ENCODE peak calls at places on chromosome 2, in four cellular contexts. F, I, A and B are unnamed samples.

GRCh38 chr2:196884368-196884767 is 42.1 kb downstream of the PGAP1 start:
- DNase-seq in F (no peak), I (no peak), A (no peak), B (no peak)

GRCh38 chr2:191521608-191522208 is 156.2 kb upstream of the NABP1 start:
- DNase-seq in I (no peak), A (no peak), F (no peak), B (no peak)

GRCh38 chr2:189249171-189249570 is 69.6 kb upstream of the COL5A2 start:
- DNase-seq in I (no peak), A (no peak), F (no peak), B (no peak)

GRCh38 chr2:40251146-40251545 is 200.7 kb downstream of the SLC8A1 start:
- DNase-seq in A (no peak), F (no peak), I (no peak), B (no peak)

GRCh38 chr2:55231546-55232083 is 478 bp downstream of the CLHC1 start:
- DNase-seq in F (no peak), A (no peak), I (no peak), B (no peak)

GRCh38 chr2:179096090-179096489 is 46.2 kb upstream of the CCDC141 start:
- DNase-seq in A (no peak), F (no peak), I (no peak), B (no peak)

GRCh38 chr2:194545978-194546377 is 1111.0 kb upstream of the SLC39A10 start:
- DNase-seq in A (no peak), I (no peak), F (no peak), B (no peak)

GRCh38 chr2:237715459-237715947 is 83.1 kb upstream of the RBM44 start:
- DNase-seq in A (no peak), I (peak; percentile 63), F (peak; percentile 26), B (no peak)

GRCh38 chr2:45643543-45644542 is 7.6 kb upstream of the PRKCE start:
- DNase-seq in I (peak; percentile 78), F (peak; percentile 77), A (peak; percentile 74), B (no peak)

GRCh38 chr2:145930318-145930717 is 1410.4 kb upstream of the ZEB2 start:
- DNase-seq in F (no peak), A (no peak), I (no peak), B (no peak)

GRCh38 chr2:223093436-223093839 is 41.4 kb downstream of the KCNE4 start:
- DNase-seq in F (no peak), A (peak; percentile 24), I (no peak), B (no peak)

GRCh38 chr2:50995610-50996009 is 36.3 kb downstream of the NRXN1 start:
- DNase-seq in F (no peak), A (peak; percentile 11), I (peak; percentile 58), B (no peak)

GRCh38 chr2:217475791-217476190 is 527.0 kb downstream of the TNS1 start:
- DNase-seq in F (no peak), A (no peak), I (no peak), B (no peak)

GRCh38 chr2:188984126-188984525 is 10.0 kb downstream of the COL3A1 start:
- DNase-seq in A (no peak), F (no peak), I (no peak), B (no peak)

GRCh38 chr2:20512061-20512605 is 65.3 kb downstream of the RHOB start:
- DNase-seq in I (peak; percentile 48), A (no peak), F (no peak), B (no peak)

GRCh38 chr2:179186126-179186525 is 78.5 kb downstream of the SESTD1 start:
- DNase-seq in A (no peak), I (no peak), F (no peak), B (no peak)

GRCh38 chr2:46812381-46813024 is 103.1 kb downstream of the MCFD2 start:
- DNase-seq in F (no peak), A (peak; percentile 87), I (peak; percentile 84), B (no peak)

GRCh38 chr2:113167115-113167932 is 6.4 kb upstream of the PSD4 start:
- DNase-seq in A (no peak), I (no peak), F (peak; percentile 74), B (no peak)

GRCh38 chr2:144084114-144084661 is 435.7 kb downstream of the ZEB2 start:
- DNase-seq in F (no peak), I (no peak), A (no peak), B (no peak)

GRCh38 chr2:162103443-162104009 is 29.5 kb upstream of the DPP4 start:
- DNase-seq in F (peak; percentile 33), A (no peak), I (no peak), B (no peak)

GRCh38 chr2:64807417-64807816 is 153.7 kb upstream of the SERTAD2 start:
- DNase-seq in F (no peak), I (no peak), A (no peak), B (no peak)

GRCh38 chr2:240568678-240569522 is 616 bp downstream of the RNPEPL1 start:
- DNase-seq in F (peak; percentile 75), A (peak; percentile 66), I (peak; percentile 84), B (no peak)

GRCh38 chr2:212154392-212154791 is 384.2 kb downstream of the ERBB4 start:
- DNase-seq in I (no peak), A (no peak), F (no peak), B (no peak)

GRCh38 chr2:176656776-176657140 is 387.5 kb downstream of the MTX2 start:
- DNase-seq in A (no peak), I (no peak), F (no peak), B (no peak)

GRCh38 chr2:240319855-240320560 is 115.5 kb upstream of the GPC1 start:
- DNase-seq in A (no peak), I (no peak), F (no peak), B (no peak)

GRCh38 chr2:84781942-84782716 is 98.8 kb downstream of the TRABD2A start:
- DNase-seq in I (no peak), F (no peak), A (no peak), B (no peak)

GRCh38 chr2:190137561-190137960 is 75.0 kb upstream of the MSTN start:
- DNase-seq in A (no peak), F (no peak), I (no peak), B (no peak)

GRCh38 chr2:149329470-149330126 is 789 bp upstream of the LYPD6 start:
- DNase-seq in I (peak; percentile 66), F (no peak), A (no peak), B (no peak)

GRCh38 chr2:241110607-241111442 is 8.7 kb upstream of the MTERF4 start:
- DNase-seq in I (peak; percentile 33), F (no peak), A (no peak), B (no peak)

GRCh38 chr2:99545066-99545465 is 55.2 kb upstream of the REV1 start:
- DNase-seq in F (no peak), A (no peak), I (no peak), B (no peak)

GRCh38 chr2:219428469-219428868 is 6.2 kb upstream of the SPEG start:
- DNase-seq in I (no peak), F (no peak), A (no peak), B (no peak)

GRCh38 chr2:197028230-197028629 is 101.7 kb upstream of the PGAP1 start:
- DNase-seq in I (no peak), F (no peak), A (no peak), B (no peak)

DNA sequence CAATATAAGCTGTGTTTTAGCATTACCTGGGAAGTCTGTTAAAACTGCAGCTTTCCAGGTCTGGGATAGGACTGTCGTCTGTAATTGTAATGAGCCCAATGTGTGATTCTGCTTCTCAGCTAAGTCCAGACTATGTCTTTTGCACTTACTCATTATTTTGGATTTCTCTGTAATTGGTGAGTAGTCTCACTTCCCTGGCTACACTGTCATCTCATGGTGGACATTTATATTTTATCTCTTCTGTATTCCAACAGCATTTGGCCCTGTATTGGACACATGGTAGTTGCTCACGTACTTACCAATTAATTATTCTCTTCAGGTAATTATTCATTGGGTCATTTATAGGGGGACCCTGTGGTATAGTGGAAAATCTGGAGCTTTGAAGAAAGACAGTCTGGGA is 28.0 kb downstream of the LHCGR start:
- DNase-seq in I (no peak), F (no peak), A (no peak), B (no peak)
- TF ChIP-seq CTCF in I (no peak), F (peak; percentile 32), A (peak; percentile 26), B (no peak)

GRCh38 chr2:120820885-120821279 is 85.2 kb downstream of the GLI2 start:
- DNase-seq in I (no peak), F (no peak), A (peak; percentile 59), B (no peak)
- H3K4me1 ChIP-seq in I (no peaks in the 10 kb centered on the region), F (peaks cover 15% of the 10 kb centered on the region), A (peaks cover 7% of the 10 kb centered on the region), B (peaks cover 33% of the 10 kb centered on the region)

GRCh38 chr2:101232770-101233169 is 19.9 kb upstream of the CNOT11 start:
- DNase-seq in A (no peak), I (no peak), F (no peak), B (no peak)

GRCh38 chr2:101231253-101231652 is 21.4 kb upstream of the CNOT11 start:
- DNase-seq in A (no peak), F (no peak), I (no peak), B (no peak)

GRCh38 chr2:101231937-101232336 is 20.7 kb upstream of the CNOT11 start:
- DNase-seq in I (no peak), F (no peak), A (no peak), B (no peak)

GRCh38 chr2:101234169-101234938 is 18.3 kb upstream of the CNOT11 start:
- DNase-seq in A (no peak), F (no peak), I (no peak), B (no peak)

GRCh38 chr2:101230541-101230993 is 22.1 kb upstream of the CNOT11 start:
- DNase-seq in I (no peak), F (no peak), A (no peak), B (no peak)
- TF ChIP-seq POLR2A in I (no peak), F (no peak), A (no peak), B (no peak)

DNA sequence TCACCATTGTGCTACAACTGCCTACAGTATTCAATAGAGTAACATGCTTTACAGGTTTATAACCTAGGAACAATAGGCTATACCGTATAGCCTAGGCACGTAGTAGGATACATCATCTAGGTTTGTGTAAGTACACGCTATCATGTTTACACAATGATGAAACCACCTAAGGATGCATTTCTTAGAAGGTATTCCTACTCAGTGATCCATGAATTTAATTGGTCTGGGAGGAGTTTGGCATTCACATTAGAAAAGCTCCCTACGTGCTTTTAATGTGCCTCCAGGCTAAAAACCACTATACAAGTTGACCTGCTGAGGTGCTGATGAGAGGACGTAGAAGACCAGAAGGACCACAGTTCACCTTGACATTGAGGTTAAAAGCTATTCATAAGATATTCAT is 154.5 kb upstream of the LRRTM1 start:
- DNase-seq in A (no peak), I (no peak), F (no peak), B (no peak)
- TF ChIP-seq CTCF in A (no peak), I (no peak), F (no peak), B (no peak)

GRCh38 chr2:3747032-3747654 is 43.8 kb downstream of the DCDC2C start:
- DNase-seq in A (no peak), I (no peak), F (no peak), B (no peak)
- H3K4me1 ChIP-seq in A (no peaks in the 10 kb centered on the region), I (no peaks in the 10 kb centered on the region), F (no peaks in the 10 kb centered on the region), B (no peaks in the 10 kb centered on the region)